ENCODE peak calls at places on chromosomes 4 and X, in six cellular contexts. R is NCI-H2081, W is C1 segment of cervical spinal cord, U is HFFc6, J is T-helper 2 cell, Y is fibroblast of the aortic adventitia. G is an unnamed sample.

GRCh38 chr4:146369446-146369845 is 152.3 kb downstream of the SLC10A7 start:
- DNase-seq in U (no peak), J (no peak), Y (no peak), W (no peak), R (no peak), G (no peak)

GRCh38 chrX:65674351-65674893 is 7.0 kb downstream of the MSN start:
- DNase-seq in J (no peak), U (no peak), R (no peak), Y (peak; percentile 57), W (no peak), G (peak; percentile 16)

GRCh38 chr4:163419074-163419473 is 54.5 kb downstream of the TKTL2 start:
- DNase-seq in W (no peak), U (no peak), R (no peak), J (no peak), Y (no peak), G (no peak)

GRCh38 chr4:102715057-102715456 is 45.7 kb downstream of the MANBA start:
- DNase-seq in W (no peak), U (no peak), R (no peak), J (no peak), Y (peak; percentile 9), G (no peak)

GRCh38 chr4:185358514-185359433 is 37.0 kb downstream of the LRP2BP start:
- DNase-seq in W (no peak), U (peak; percentile 54), Y (peak; percentile 69), J (no peak), R (no peak), G (no peak)

GRCh38 chrX:40663078-40663740 is 15.8 kb upstream of the CXorf38 start:
- DNase-seq in J (no peak), W (no peak), U (no peak), R (no peak), Y (no peak), G (no peak)

GRCh38 chrX:112051546-112051945 is 31.0 kb downstream of the TRPC5 start:
- DNase-seq in W (no peak), U (no peak), J (no peak), R (no peak), Y (no peak), G (no peak)

GRCh38 chr4:62560858-62561257 is 1360.7 kb downstream of the ADGRL3 start:
- DNase-seq in Y (no peak), J (no peak), R (no peak), U (no peak), W (no peak), G (no peak)

GRCh38 chr4:181970356-181970755 is 272.8 kb upstream of the TENM3 start:
- DNase-seq in W (no peak), Y (peak; percentile 37), R (no peak), J (no peak), U (no peak), G (no peak)

GRCh38 chrX:13934731-13935130 is 95.0 kb downstream of the GEMIN8 start:
- DNase-seq in R (no peak), Y (no peak), J (no peak), U (no peak), W (no peak), G (no peak)

GRCh38 chr4:145732001-145732400 is 52.1 kb downstream of the C4orf51 start:
- DNase-seq in J (no peak), W (no peak), R (no peak), Y (no peak), U (no peak), G (no peak)

GRCh38 chr4:113052379-113052951 is 3.0 kb downstream of the ANK2 start:
- DNase-seq in W (no peak), Y (peak; percentile 16), J (no peak), U (peak; percentile 56), R (no peak), G (no peak)

GRCh38 chrX:130393451-130394074 is 8.1 kb upstream of the GPR119 start:
- DNase-seq in R (peak; percentile 29), W (no peak), J (no peak), U (peak; percentile 43), Y (peak; percentile 60), G (no peak)

GRCh38 chr4:184845367-184846011 is 19.7 kb upstream of the ACSL1 start:
- DNase-seq in W (no peak), J (no peak), Y (peak; percentile 25), U (peak; percentile 32), R (no peak), G (no peak)

GRCh38 chr4:73701116-73701515 is 39.3 kb upstream of the CXCL8 start:
- DNase-seq in U (no peak), R (no peak), J (no peak), Y (peak; percentile 28), W (no peak), G (no peak)

GRCh38 chrX:1462596-1463251 is 10.0 kb upstream of the ASMTL start:
- DNase-seq in J (peak; percentile 55), R (no peak), Y (peak; percentile 79), W (no peak), U (peak; percentile 68), G (peak; percentile 85)

GRCh38 chrX:17527135-17527701 is 152.2 kb downstream of the NHS start:
- DNase-seq in J (no peak), R (no peak), Y (no peak), U (no peak), W (no peak), G (no peak)

GRCh38 chrX:155888139-155888538 is 7.0 kb downstream of the VAMP7 start:
- DNase-seq in R (no peak), Y (peak; percentile 75), W (no peak), U (peak; percentile 78), J (no peak), G (no peak)

GRCh38 chr4:19659131-19659530 is 592.6 kb upstream of the SLIT2 start:
- DNase-seq in Y (no peak), W (no peak), R (no peak), U (no peak), J (no peak), G (no peak)

GRCh38 chr4:6972375-6972650 is 62.7 kb downstream of the TBC1D14 start:
- DNase-seq in W (no peak), J (no peak), Y (no peak), R (no peak), U (no peak), G (no peak)

GRCh38 chr4:138235419-138235952 is 6.7 kb downstream of the SLC7A11 start:
- DNase-seq in Y (peak; percentile 98), R (no peak), U (peak; percentile 97), J (no peak), W (no peak), G (no peak)

GRCh38 chr4:25477251-25477650 is 100.2 kb downstream of the ANAPC4 start:
- DNase-seq in W (no peak), U (no peak), Y (peak; percentile 21), J (no peak), R (no peak), G (no peak)

GRCh38 chrX:49844622-49845021 is 15.5 kb downstream of the PAGE4 start:
- DNase-seq in R (peak; percentile 51), Y (no peak), W (no peak), U (no peak), J (no peak), G (no peak)

GRCh38 chr4:7860600-7861158 is 79.0 kb downstream of the AFAP1 start:
- DNase-seq in R (no peak), U (no peak), Y (no peak), W (no peak), J (no peak), G (no peak)

GRCh38 chr4:140342620-140343019 is 30.8 kb upstream of the SCOC start:
- DNase-seq in U (no peak), J (no peak), W (no peak), Y (no peak), R (peak; percentile 7), G (no peak)

GRCh38 chr4:139177888-139178609 is 1.0 kb upstream of the ELF2 start:
- DNase-seq in J (peak; percentile 83), R (peak; percentile 91), Y (peak; percentile 92), W (peak; percentile 91), U (peak; percentile 93), G (peak; percentile 81)

GRCh38 chr4:6907658-6908191 is 1.9 kb upstream of the TBC1D14 start:
- DNase-seq in W (no peak), R (peak; percentile 46), Y (peak; percentile 31), U (no peak), J (no peak), G (no peak)

GRCh38 chr4:141636077-141636770 is at the start of gene IL15:
- DNase-seq in R (peak; percentile 31), J (peak; percentile 32), Y (peak; percentile 45), W (no peak), U (peak; percentile 32), G (peak; percentile 46)